ENCODE peak calls at places on chromosomes 6 and 20, in six cellular contexts. M is IMR-90, J is neural progenitor cell, R is H9, H is PC-3, K is endodermal cell. N is an unnamed sample.

GRCh38 chr20:37521091-37521771 is at the start of gene NNAT:
- DNase-seq in H (no peak), M (no peak), J (no peak), K (no peak), R (peak), N (no peak)

GRCh38 chr6:46129301-46129633 is 522 bp upstream of the ENPP4 start:
- DNase-seq in H (no peak), K (no peak), R (no peak), J (no peak), M (no peak), N (no peak)

GRCh38 chr6:149492798-149493165 is 8.0 kb upstream of the ZC3H12D start:
- DNase-seq in R (no peak), J (no peak), H (no peak), M (no peak), K (no peak), N (no peak)

GRCh38 chr6:33199687-33200233 is 705 bp downstream of the RXRB start:
- DNase-seq in M (peak), K (peak), J (peak), H (peak), R (peak), N (no peak)

GRCh38 chr20:18436847-18437246 is 30.0 kb downstream of the DZANK1 start:
- DNase-seq in K (no peak), J (no peak), R (no peak), H (no peak), M (peak), N (no peak)

GRCh38 chr20:1908191-1908590 is 13.0 kb downstream of the SIRPA start:
- DNase-seq in K (no peak), J (no peak), R (no peak), M (no peak), H (no peak), N (no peak)

GRCh38 chr6:107046316-107046715 is 18.3 kb downstream of the MTRES1 start:
- DNase-seq in R (no peak), M (no peak), H (no peak), J (peak), K (no peak), N (no peak)

GRCh38 chr20:41181567-41181966 is 44.2 kb downstream of the PLCG1 start:
- DNase-seq in R (peak), H (no peak), K (peak), M (no peak), J (no peak), N (no peak)

GRCh38 chr6:8268156-8268555 is 165.8 kb upstream of the EEF1E1 start:
- DNase-seq in M (no peak), K (no peak), R (no peak), H (no peak), J (no peak), N (no peak)

GRCh38 chr6:117050301-117050700 is 173.3 kb downstream of the RFX6 start:
- DNase-seq in K (no peak), M (no peak), H (no peak), J (no peak), R (no peak), N (no peak)

GRCh38 chr6:142746524-142746923 is 198.5 kb downstream of the HIVEP2 start:
- DNase-seq in H (peak), M (peak), J (peak), K (peak), R (peak), N (no peak)

GRCh38 chr20:8740265-8740664 is 328.6 kb upstream of the PLCB4 start:
- DNase-seq in K (no peak), R (no peak), M (no peak), H (no peak), J (no peak), N (no peak)

GRCh38 chr20:58692579-58693225 is at the start of gene NPEPL1:
- DNase-seq in R (no peak), M (peak), K (peak), H (peak), J (peak), N (no peak)

GRCh38 chr6:4320860-4321259 is 185.5 kb upstream of the ECI2 start:
- DNase-seq in H (peak), R (no peak), J (no peak), K (no peak), M (peak), N (no peak)

GRCh38 chr20:23043376-23043775 is 6.1 kb downstream of the THBD start:
- DNase-seq in K (no peak), H (no peak), R (no peak), M (no peak), J (no peak), N (no peak)

GRCh38 chr6:150036081-150036480 is 10.7 kb upstream of the RAET1L start:
- DNase-seq in M (no peak), H (no peak), J (no peak), R (peak), K (peak), N (no peak)

GRCh38 chr6:26543953-26544352 is 5.8 kb downstream of the HMGN4 start:
- DNase-seq in R (no peak), K (no peak), M (peak), J (no peak), H (peak), N (no peak)

GRCh38 chr6:26327450-26328264 is 37.3 kb upstream of the BTN3A2 start:
- DNase-seq in H (peak), J (peak), M (peak), K (peak), R (peak), N (no peak)

GRCh38 chr6:37516076-37516919 is 16.6 kb upstream of the CCDC167 start:
- DNase-seq in J (peak), R (peak), K (peak), H (peak), M (no peak), N (no peak)

GRCh38 chr20:3704085-3704484 is 8.3 kb downstream of the SIGLEC1 start:
- DNase-seq in M (no peak), H (no peak), K (no peak), R (peak), J (no peak), N (no peak)

GRCh38 chr20:7003598-7003997 is 236.1 kb downstream of the BMP2 start:
- DNase-seq in R (no peak), J (no peak), H (peak), M (no peak), K (no peak), N (peak)

GRCh38 chr6:7696061-7696460 is 29.8 kb upstream of the BMP6 start:
- DNase-seq in H (no peak), M (no peak), J (no peak), K (no peak), R (no peak), N (no peak)

GRCh38 chr6:169045486-169045885 is 208.2 kb downstream of the THBS2 start:
- DNase-seq in J (no peak), K (no peak), M (no peak), R (no peak), H (peak), N (no peak)

DNA sequence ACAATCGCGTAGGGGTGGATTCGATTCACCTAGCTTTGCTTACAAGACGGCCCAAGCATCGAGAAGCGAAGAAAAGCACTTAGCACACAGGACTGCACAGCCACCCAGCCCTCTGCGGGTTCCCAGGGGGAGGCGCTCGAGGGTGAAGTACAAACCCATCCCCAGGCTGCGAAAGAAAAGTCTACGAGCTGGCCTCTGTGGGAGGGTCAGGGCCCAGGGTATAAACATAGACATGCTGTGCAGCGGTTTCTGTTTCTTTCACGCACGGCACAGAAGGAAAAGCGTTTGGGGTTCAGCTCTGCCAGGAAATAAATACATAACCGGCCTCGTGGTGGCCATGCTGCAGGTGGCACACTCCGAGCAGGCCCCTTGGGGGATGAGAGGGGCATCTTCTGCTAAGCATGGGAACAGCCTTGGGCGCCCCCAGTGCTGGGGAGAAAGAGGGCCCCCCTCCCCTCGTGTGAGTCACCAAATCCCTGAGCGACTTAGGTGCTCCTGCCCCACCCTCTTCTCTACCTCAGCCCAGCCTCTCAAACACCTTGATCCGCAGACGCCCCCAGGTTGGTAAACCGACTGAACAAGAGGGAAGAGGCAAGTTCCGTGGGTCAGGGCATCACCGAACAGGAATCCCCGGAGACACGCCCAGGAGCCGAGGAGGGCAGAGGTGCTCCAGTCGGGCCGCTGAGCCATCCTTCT is 91.6 kb upstream of the RIPOR2 start:
- DNase-seq in J (no peak), K (peak), H (no peak), R (peak), M (no peak), N (no peak)
- TF ChIP-seq CTCF in J (no peak), K (peak), H (no peak), R (peak), M (no peak), N (no peak)

GRCh38 chr20:62886709-62887058 is 25.1 kb upstream of the TCFL5 start:
- DNase-seq in M (no peak), H (no peak), R (no peak), J (no peak), K (no peak), N (no peak)

GRCh38 chr20:62887147-62887859 is 25.7 kb upstream of the TCFL5 start:
- DNase-seq in M (peak), K (no peak), R (no peak), H (peak), J (no peak), N (no peak)

GRCh38 chr20:62884556-62884955 is 22.9 kb upstream of the TCFL5 start:
- DNase-seq in H (no peak), R (no peak), K (no peak), J (no peak), M (no peak), N (no peak)

GRCh38 chr20:62885046-62885445 is 23.4 kb upstream of the TCFL5 start:
- DNase-seq in H (no peak), M (no peak), K (no peak), J (no peak), R (no peak), N (no peak)

DNA sequence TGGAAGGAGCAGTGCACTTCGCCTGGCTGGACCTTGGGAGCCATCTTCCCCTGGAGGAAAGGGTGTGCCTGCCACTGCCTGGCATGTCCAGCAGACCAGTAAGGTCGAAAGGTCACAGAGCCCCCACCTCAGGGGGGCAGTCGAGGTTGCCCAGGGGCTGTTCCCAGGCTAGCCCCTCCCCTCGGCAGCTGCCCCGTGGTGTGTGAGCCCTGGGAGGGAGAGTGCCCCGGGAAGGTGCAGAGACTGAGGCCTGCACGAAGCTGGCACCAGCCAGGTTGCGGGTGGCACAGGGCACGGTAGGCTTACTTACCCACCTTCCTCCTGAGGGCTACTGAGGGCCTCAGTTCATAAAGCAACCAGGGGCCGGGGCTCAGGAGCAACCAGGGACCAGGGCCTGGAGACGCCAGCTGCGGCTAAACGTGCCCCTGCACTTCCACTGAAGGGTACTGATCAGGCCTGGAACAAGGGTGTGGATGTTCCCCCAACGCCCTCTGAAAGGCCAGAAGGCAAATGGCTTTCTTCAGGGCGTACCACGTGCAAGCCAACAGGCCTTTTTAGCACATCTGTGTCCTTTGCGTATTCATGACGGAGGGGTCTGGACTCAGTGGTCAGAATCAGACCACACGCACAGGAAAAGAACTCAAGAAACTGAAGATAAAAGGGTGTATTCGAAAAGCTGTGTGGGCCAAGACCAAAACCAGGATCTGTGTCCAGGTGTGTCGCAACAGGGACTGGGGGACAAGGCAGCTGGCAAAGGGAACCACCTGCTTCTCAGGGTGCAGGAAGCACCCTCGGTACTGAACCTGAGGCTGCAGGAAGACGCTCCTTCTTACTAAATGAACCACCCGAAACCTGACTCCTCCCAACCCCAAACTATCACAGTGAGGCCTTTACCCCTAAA is 24.4 kb upstream of the TCFL5 start:
- DNase-seq in M (no peak), R (no peak), J (no peak), K (no peak), H (no peak), N (no peak)
- H3K9ac ChIP-seq in M (no peak), R (no peak), J (no peak), K (no peak), H (no peak), N (no peak)

GRCh38 chr6:73854998-73855718 is 159.2 kb downstream of the CD109 start:
- DNase-seq in K (no peak), J (peak), H (peak), M (peak), R (no peak), N (no peak)
- TF ChIP-seq CTCF in K (peak), J (peak), H (peak), M (peak), R (peak), N (peak)

GRCh38 chr20:32078322-32078721 is 26.3 kb downstream of the HCK start:
- DNase-seq in J (no peak), R (no peak), K (no peak), H (no peak), M (no peak), N (no peak)
- H3K9ac ChIP-seq in J (no peak), R (no peak), K (no peak), H (no peak), M (no peak), N (no peak)

GRCh38 chr6:140663772-140664171 is 1289.3 kb upstream of the CITED2 start:
- DNase-seq in H (no peak), M (no peak), R (no peak), J (no peak), K (no peak), N (no peak)
- TF ChIP-seq CTCF in H (no peak), M (no peak), R (no peak), J (no peak), K (no peak), N (no peak)

GRCh38 chr6:148021135-148021534 is 321.5 kb upstream of the SASH1 start:
- DNase-seq in M (no peak), J (no peak), R (no peak), K (no peak), H (no peak), N (no peak)
- H3K9ac ChIP-seq in M (no peak), J (no peak), R (no peak), K (no peak), H (no peak), N (no peak)

GRCh38 chr6:68197356-68197755 is 437.7 kb upstream of the ADGRB3 start:
- DNase-seq in M (no peak), J (no peak), K (no peak), R (no peak), H (peak), N (no peak)

GRCh38 chr6:68200929-68201328 is 434.2 kb upstream of the ADGRB3 start:
- DNase-seq in J (no peak), M (no peak), K (no peak), R (no peak), H (no peak), N (no peak)

GRCh38 chr6:68192988-68193387 is 442.1 kb upstream of the ADGRB3 start:
- DNase-seq in R (no peak), H (no peak), M (no peak), J (no peak), K (no peak), N (no peak)

GRCh38 chr6:68194846-68195478 is 440.1 kb upstream of the ADGRB3 start:
- DNase-seq in H (peak), J (no peak), R (no peak), K (no peak), M (no peak), N (no peak)

DNA sequence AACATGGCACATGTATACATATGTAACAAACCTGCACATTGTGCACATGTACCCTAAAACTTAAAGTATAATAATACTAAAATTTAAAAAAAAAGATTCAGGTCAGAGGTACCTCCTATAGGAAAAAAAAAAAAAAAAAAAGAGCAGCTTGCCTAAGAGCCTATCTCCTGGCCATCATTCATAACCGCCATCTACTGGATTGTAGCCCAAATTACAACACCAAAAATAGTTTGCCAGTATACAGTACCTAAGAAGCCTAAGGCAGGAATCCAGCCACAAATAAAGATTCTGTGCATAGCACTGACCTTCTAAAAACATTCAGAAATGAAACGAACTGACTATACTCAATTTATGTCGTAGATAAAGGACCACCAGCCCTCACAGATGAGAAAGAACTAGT is 438.4 kb upstream of the ADGRB3 start:
- DNase-seq in M (no peak), J (peak), H (peak), K (no peak), R (no peak), N (no peak)
- TF ChIP-seq CTCF in M (no peak), J (peak), H (peak), K (peak), R (peak), N (no peak)